ENCODE peak calls at places on chromosomes 6 and 20, in four cellular contexts. H is fibroblast of mammary gland, J is endothelial cell of umbilical vein, W is AG10803. P is an unnamed sample.

GRCh38 chr6:28634758-28635546 is 109.3 kb downstream of the GPX5 start:
- DNase-seq in H (peak; percentile 36), J (no peak), W (no peak), P (peak; percentile 43)

GRCh38 chr6:11236351-11236750 is 3.9 kb upstream of the NEDD9 start:
- DNase-seq in H (no peak), W (peak; percentile 69), J (peak; percentile 71), P (peak; percentile 53)

GRCh38 chr6:11328613-11329247 is 96.3 kb upstream of the NEDD9 start:
- DNase-seq in H (peak; percentile 79), J (no peak), W (peak; percentile 86), P (no peak)

GRCh38 chr6:47041741-47042140 is 391 bp downstream of the ADGRF1 start:
- DNase-seq in J (no peak), H (no peak), W (no peak), P (no peak)

GRCh38 chr20:5919634-5920544 is 30.4 kb downstream of the TRMT6 start:
- DNase-seq in W (no peak), J (no peak), H (no peak), P (no peak)

GRCh38 chr6:38058022-38058421 is 238.5 kb downstream of the ZFAND3 start:
- DNase-seq in W (peak; percentile 12), H (peak; percentile 68), J (no peak), P (peak; percentile 16)

GRCh38 chr20:61445138-61445537 is 193.1 kb downstream of the CDH4 start:
- DNase-seq in J (no peak), W (no peak), H (no peak), P (no peak)

GRCh38 chr6:157106487-157106886 is 216.8 kb downstream of the TMEM242 start:
- DNase-seq in W (peak; percentile 22), H (peak; percentile 72), J (peak; percentile 40), P (no peak)

GRCh38 chr20:25126630-25127029 is 44.7 kb upstream of the VSX1 start:
- DNase-seq in W (no peak), H (no peak), J (no peak), P (no peak)

GRCh38 chr20:59421089-59421488 is 120.7 kb downstream of the EDN3 start:
- DNase-seq in W (no peak), J (no peak), H (no peak), P (no peak)
- TF ChIP-seq CTCF in W (no peak), J (no peak), H (no peak), P (no peak)

GRCh38 chr6:88605271-88605670 is 358.1 kb downstream of the RNGTT start:
- DNase-seq in H (no peak), J (no peak), W (no peak), P (no peak)

GRCh38 chr6:88596801-88597200 is 366.6 kb downstream of the RNGTT start:
- DNase-seq in J (no peak), H (no peak), W (no peak), P (no peak)

GRCh38 chr6:88599561-88599960 is 363.9 kb downstream of the RNGTT start:
- DNase-seq in J (no peak), W (no peak), H (no peak), P (no peak)
- TF ChIP-seq CTCF in J (no peak), W (no peak), H (no peak), P (no peak)

GRCh38 chr6:89281779-89282246 is 33.3 kb downstream of the GABRR2 start:
- DNase-seq in W (peak; percentile 15), H (peak; percentile 45), J (peak; percentile 47), P (peak; percentile 89)
- TF ChIP-seq CTCF in W (peak; percentile 41), H (peak; percentile 53), J (peak; percentile 67), P (peak; percentile 74)

GRCh38 chr20:49324306-49324705 is 46.4 kb upstream of the ZNFX1 start:
- DNase-seq in W (no peak), H (no peak), J (no peak), P (no peak)

GRCh38 chr20:49320460-49320859 is 42.6 kb upstream of the ZNFX1 start:
- DNase-seq in W (peak; percentile 54), J (peak; percentile 37), H (peak; percentile 46), P (no peak)

GRCh38 chr20:49325981-49326380 is 48.1 kb upstream of the ZNFX1 start:
- DNase-seq in J (no peak), H (peak; percentile 27), W (peak; percentile 97), P (no peak)

GRCh38 chr20:49319204-49319809 is 41.5 kb upstream of the ZNFX1 start:
- DNase-seq in W (no peak), H (no peak), J (no peak), P (no peak)

GRCh38 chr20:49323622-49324238 is 45.9 kb upstream of the ZNFX1 start:
- DNase-seq in H (peak; percentile 72), J (peak; percentile 89), W (peak; percentile 86), P (peak; percentile 47)
- TF ChIP-seq CTCF in H (peak; percentile 50), J (peak; percentile 30), W (peak; percentile 71), P (no peak)

GRCh38 chr6:148272597-148272996 is 70.0 kb upstream of the SASH1 start:
- DNase-seq in W (no peak), J (no peak), H (peak; percentile 34), P (no peak)

GRCh38 chr6:148272084-148272483 is 70.6 kb upstream of the SASH1 start:
- DNase-seq in J (peak; percentile 89), W (peak; percentile 97), H (peak; percentile 98), P (no peak)

GRCh38 chr6:148269386-148269785 is 73.3 kb upstream of the SASH1 start:
- DNase-seq in J (peak; percentile 31), W (no peak), H (no peak), P (no peak)

GRCh38 chr6:148274809-148275208 is 67.8 kb upstream of the SASH1 start:
- DNase-seq in J (no peak), W (no peak), H (no peak), P (no peak)

DNA sequence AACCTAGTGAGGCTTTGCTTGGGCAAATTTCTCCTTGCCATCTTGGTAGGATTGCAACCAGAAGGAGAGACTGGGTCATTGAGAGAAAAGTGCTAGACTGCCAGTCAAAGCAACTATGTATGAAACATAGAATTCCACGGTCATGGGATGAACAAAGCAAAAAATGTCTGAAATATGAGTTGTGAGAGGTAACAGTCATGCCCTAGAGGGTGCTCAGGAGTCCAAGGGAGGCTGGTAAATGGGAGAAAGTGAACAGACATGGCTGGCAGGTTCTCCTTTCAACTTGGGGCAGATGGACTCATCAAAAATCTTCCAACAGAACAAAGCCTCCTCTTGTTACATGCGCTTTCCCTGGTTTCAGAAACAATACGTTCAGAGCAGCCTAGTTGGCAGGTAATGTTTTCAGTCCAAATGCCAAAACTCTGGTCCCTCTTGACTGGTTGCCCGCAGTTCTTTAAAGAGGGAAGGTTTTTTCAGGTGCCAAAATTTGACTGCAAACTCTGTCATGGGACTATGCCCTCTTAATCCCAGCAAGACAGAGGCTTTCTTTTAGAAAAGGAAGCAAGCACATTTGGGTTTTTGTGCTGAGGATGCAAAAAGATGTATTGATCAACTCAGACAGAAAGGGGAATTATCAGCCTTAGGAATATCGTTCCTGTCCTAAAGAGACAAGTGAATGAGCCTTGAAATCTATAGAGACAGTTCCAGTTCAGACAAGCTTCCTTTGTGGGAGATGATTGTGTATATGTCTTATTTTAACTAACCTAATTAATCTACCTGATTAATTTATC is 68.5 kb upstream of the SASH1 start:
- DNase-seq in H (peak; percentile 41), J (no peak), W (peak; percentile 42), P (no peak)
- TF ChIP-seq CTCF in H (peak; percentile 29), J (no peak), W (peak; percentile 37), P (no peak)